ENCODE peak calls at places on chromosome 20, in six cellular contexts. One of them, this sample, is unnamed.

GRCh38 chr20:43959920-43960227 is 45.2 kb downstream of the TOX2 start:
- DNase-seq in esophagus muscularis mucosa: no peak
- DNase-seq in vagina: no peak
- DNase-seq in uterus: no peak
- DNase-seq in breast epithelium: no peak
- DNase-seq in heart left ventricle: no peak
- DNase-seq in this sample: no peak

GRCh38 chr20:46253391-46253790 is 54.9 kb downstream of the CDH22 start:
- DNase-seq in esophagus muscularis mucosa: no peak
- DNase-seq in vagina: no peak
- DNase-seq in breast epithelium: no peak
- DNase-seq in uterus: no peak
- DNase-seq in heart left ventricle: no peak
- DNase-seq in this sample: no peak

GRCh38 chr20:48092596-48093280 is 307.5 kb upstream of the SULF2 start:
- DNase-seq in breast epithelium: no peak
- DNase-seq in heart left ventricle: no peak
- DNase-seq in esophagus muscularis mucosa: no peak
- DNase-seq in uterus: no peak
- DNase-seq in vagina: no peak
- DNase-seq in this sample: no peak

GRCh38 chr20:59468831-59469230 is 135.5 kb upstream of the PHACTR3 start:
- DNase-seq in esophagus muscularis mucosa: no peak
- DNase-seq in breast epithelium: no peak
- DNase-seq in uterus: no peak
- DNase-seq in vagina: no peak
- DNase-seq in heart left ventricle: no peak
- DNase-seq in this sample: no peak

GRCh38 chr20:51826372-51826771 is 24.1 kb upstream of the SALL4 start:
- DNase-seq in breast epithelium: no peak
- DNase-seq in esophagus muscularis mucosa: no peak
- DNase-seq in vagina: no peak
- DNase-seq in heart left ventricle: no peak
- DNase-seq in uterus: no peak
- DNase-seq in this sample: no peak

GRCh38 chr20:1469925-1470571 is 3.4 kb upstream of the NSFL1C start:
- DNase-seq in esophagus muscularis mucosa: peak; percentile 26
- DNase-seq in vagina: peak; percentile 82
- DNase-seq in heart left ventricle: peak; percentile 72
- DNase-seq in uterus: peak; percentile 51
- DNase-seq in breast epithelium: peak; percentile 73
- DNase-seq in this sample: peak; percentile 83

GRCh38 chr20:46023999-46024398 is 5.0 kb upstream of the SLC12A5 start:
- DNase-seq in breast epithelium: no peak
- DNase-seq in uterus: no peak
- DNase-seq in heart left ventricle: no peak
- DNase-seq in vagina: no peak
- DNase-seq in esophagus muscularis mucosa: no peak
- DNase-seq in this sample: no peak

GRCh38 chr20:19515074-19515473 is 243.0 kb upstream of the RIN2 start:
- DNase-seq in heart left ventricle: no peak
- DNase-seq in vagina: no peak
- DNase-seq in uterus: no peak
- DNase-seq in breast epithelium: no peak
- DNase-seq in esophagus muscularis mucosa: no peak
- DNase-seq in this sample: no peak

GRCh38 chr20:11063459-11063858 is 389.7 kb upstream of the JAG1 start:
- DNase-seq in vagina: no peak
- DNase-seq in heart left ventricle: no peak
- DNase-seq in uterus: no peak
- DNase-seq in esophagus muscularis mucosa: no peak
- DNase-seq in breast epithelium: no peak
- DNase-seq in this sample: no peak

GRCh38 chr20:47360207-47360488 is 3.6 kb upstream of the ZMYND8 start:
- DNase-seq in vagina: no peak
- DNase-seq in breast epithelium: peak; percentile 65
- DNase-seq in uterus: peak; percentile 73
- DNase-seq in esophagus muscularis mucosa: no peak
- DNase-seq in heart left ventricle: no peak
- DNase-seq in this sample: peak; percentile 57

GRCh38 chr20:9458075-9458818 is 56.1 kb upstream of the LAMP5 start:
- DNase-seq in heart left ventricle: no peak
- DNase-seq in breast epithelium: no peak
- DNase-seq in uterus: no peak
- DNase-seq in esophagus muscularis mucosa: no peak
- DNase-seq in vagina: no peak
- DNase-seq in this sample: no peak

GRCh38 chr20:13219327-13220193 is 1.5 kb upstream of the ISM1 start:
- DNase-seq in uterus: no peak
- DNase-seq in breast epithelium: no peak
- DNase-seq in esophagus muscularis mucosa: no peak
- DNase-seq in vagina: no peak
- DNase-seq in heart left ventricle: peak; percentile 71
- DNase-seq in this sample: no peak

GRCh38 chr20:18057106-18057993 is at the start of gene OVOL2:
- DNase-seq in breast epithelium: peak; percentile 93
- DNase-seq in uterus: no peak
- DNase-seq in esophagus muscularis mucosa: no peak
- DNase-seq in vagina: no peak
- DNase-seq in heart left ventricle: no peak
- DNase-seq in this sample: peak; percentile 89

GRCh38 chr20:18059603-18060002 is 1.9 kb upstream of the OVOL2 start:
- DNase-seq in uterus: no peak
- DNase-seq in breast epithelium: no peak
- DNase-seq in esophagus muscularis mucosa: no peak
- DNase-seq in heart left ventricle: no peak
- DNase-seq in vagina: no peak
- DNase-seq in this sample: no peak

GRCh38 chr20:18057994-18058349 is 256 bp upstream of the OVOL2 start:
- DNase-seq in vagina: no peak
- DNase-seq in uterus: no peak
- DNase-seq in breast epithelium: peak; percentile 55
- DNase-seq in heart left ventricle: no peak
- DNase-seq in esophagus muscularis mucosa: no peak
- DNase-seq in this sample: no peak

GRCh38 chr20:18056174-18057105 is 1.3 kb downstream of the OVOL2 start:
- DNase-seq in esophagus muscularis mucosa: no peak
- DNase-seq in heart left ventricle: no peak
- DNase-seq in uterus: no peak
- DNase-seq in vagina: no peak
- DNase-seq in breast epithelium: no peak
- DNase-seq in this sample: peak; percentile 31

GRCh38 chr20:18058661-18059467 is 1.1 kb upstream of the OVOL2 start:
- DNase-seq in esophagus muscularis mucosa: no peak
- DNase-seq in vagina: no peak
- DNase-seq in heart left ventricle: no peak
- DNase-seq in breast epithelium: peak; percentile 76
- DNase-seq in uterus: no peak
- DNase-seq in this sample: peak; percentile 56
- H3K27ac ChIP-seq in esophagus muscularis mucosa: no peak overlapping the region
- H3K27ac ChIP-seq in vagina: no peak overlapping the region
- H3K27ac ChIP-seq in heart left ventricle: no peak overlapping the region
- H3K27ac ChIP-seq in breast epithelium: peak overlapping the region; percentile 81
- H3K27ac ChIP-seq in uterus: no peak overlapping the region
- H3K27ac ChIP-seq in this sample: peak overlapping the region; percentile 68

GRCh38 chr20:24492031-24492607 is 22.7 kb downstream of the SYNDIG1 start:
- DNase-seq in uterus: no peak
- DNase-seq in heart left ventricle: no peak
- DNase-seq in vagina: no peak
- DNase-seq in breast epithelium: no peak
- DNase-seq in esophagus muscularis mucosa: no peak
- DNase-seq in this sample: no peak
- H3K4me3 ChIP-seq in uterus: no peak overlapping the region
- H3K4me3 ChIP-seq in heart left ventricle: no peak overlapping the region
- H3K4me3 ChIP-seq in vagina: no peak overlapping the region
- H3K4me3 ChIP-seq in breast epithelium: no peak overlapping the region
- H3K4me3 ChIP-seq in esophagus muscularis mucosa: no peak overlapping the region
- H3K4me3 ChIP-seq in this sample: no peak overlapping the region

GRCh38 chr20:33278700-33279099 is 4.3 kb upstream of the BPIFB1 start:
- DNase-seq in heart left ventricle: no peak
- DNase-seq in uterus: no peak
- DNase-seq in breast epithelium: no peak
- DNase-seq in esophagus muscularis mucosa: no peak
- DNase-seq in vagina: no peak
- DNase-seq in this sample: no peak
- H3K36me3 ChIP-seq in heart left ventricle: no peaks in the 10 kb centered on the region
- H3K36me3 ChIP-seq in uterus: no peaks in the 10 kb centered on the region
- H3K36me3 ChIP-seq in breast epithelium: no peaks in the 10 kb centered on the region
- H3K36me3 ChIP-seq in esophagus muscularis mucosa: no peaks in the 10 kb centered on the region
- H3K36me3 ChIP-seq in vagina: no peaks in the 10 kb centered on the region
- H3K36me3 ChIP-seq in this sample: no peaks in the 10 kb centered on the region

DNA sequence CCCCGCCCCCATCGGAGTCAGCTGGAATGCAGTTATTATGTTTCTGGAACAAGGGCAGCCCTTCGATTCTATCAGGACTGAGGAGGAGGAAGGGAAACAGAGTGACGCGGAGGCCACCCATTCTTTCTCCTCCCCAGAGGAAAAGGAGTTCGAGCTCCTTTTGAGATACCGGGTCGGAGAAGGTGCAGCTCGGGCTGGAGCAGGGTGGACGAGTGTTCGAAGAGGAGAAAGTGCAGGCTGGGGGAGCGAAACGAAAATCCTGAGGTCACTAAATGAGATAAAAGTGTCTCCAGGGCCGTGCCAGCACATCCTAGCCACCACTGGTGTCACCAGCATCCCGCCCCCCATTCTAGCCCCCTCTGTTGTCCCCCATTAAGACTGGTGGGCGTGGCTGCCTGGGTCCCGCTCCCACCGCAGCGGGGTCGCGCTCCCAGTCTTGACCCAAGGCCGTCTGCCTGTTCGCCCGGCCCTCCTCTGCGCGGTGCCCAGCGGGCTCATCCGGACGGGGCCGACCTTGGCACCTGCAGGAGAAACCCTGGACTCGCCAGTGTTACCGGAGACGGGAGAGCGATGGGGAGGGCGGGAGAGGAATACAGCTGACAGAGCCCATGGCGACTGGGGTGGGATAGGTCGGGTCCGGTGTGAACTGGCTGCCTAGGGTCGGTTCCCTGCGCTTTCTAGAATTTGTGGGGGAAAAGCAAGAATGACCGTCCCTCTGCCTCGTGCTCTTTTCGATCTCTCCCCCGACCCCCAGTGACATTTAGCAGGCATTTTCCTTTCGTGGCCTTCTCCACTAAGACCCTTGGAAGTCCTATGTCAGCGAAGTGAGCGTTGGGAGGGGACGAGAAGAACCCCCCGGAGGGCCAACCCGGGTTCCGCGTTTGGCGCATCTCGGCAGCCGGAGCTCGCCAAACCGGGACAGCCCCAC is 16.2 kb downstream of the FOXA2 start:
- DNase-seq in heart left ventricle: no peak
- DNase-seq in breast epithelium: no peak
- DNase-seq in vagina: no peak
- DNase-seq in esophagus muscularis mucosa: no peak
- DNase-seq in uterus: no peak
- DNase-seq in this sample: no peak
- H3K27ac ChIP-seq in heart left ventricle: no peak overlapping the region
- H3K27ac ChIP-seq in breast epithelium: no peak overlapping the region
- H3K27ac ChIP-seq in vagina: no peak overlapping the region
- H3K27ac ChIP-seq in esophagus muscularis mucosa: no peak overlapping the region
- H3K27ac ChIP-seq in uterus: no peak overlapping the region
- H3K27ac ChIP-seq in this sample: no peak overlapping the region

GRCh38 chr20:63738687-63739128 is 868 bp upstream of the SLC2A4RG start:
- DNase-seq in uterus: peak; percentile 57
- DNase-seq in breast epithelium: peak; percentile 82
- DNase-seq in vagina: no peak
- DNase-seq in heart left ventricle: peak; percentile 76
- DNase-seq in esophagus muscularis mucosa: no peak
- DNase-seq in this sample: peak; percentile 61
- H3K4me3 ChIP-seq in uterus: peak overlapping the region; percentile 30
- H3K4me3 ChIP-seq in breast epithelium: peak overlapping the region; percentile 57
- H3K4me3 ChIP-seq in vagina: peak overlapping the region; percentile 55
- H3K4me3 ChIP-seq in heart left ventricle: peak overlapping the region; percentile 64
- H3K4me3 ChIP-seq in esophagus muscularis mucosa: peak overlapping the region; percentile 87
- H3K4me3 ChIP-seq in this sample: no peak overlapping the region

GRCh38 chr20:34452281-34452982 is 63.8 kb upstream of the DYNLRB1 start:
- DNase-seq in vagina: no peak
- DNase-seq in esophagus muscularis mucosa: no peak
- DNase-seq in uterus: no peak
- DNase-seq in breast epithelium: no peak
- DNase-seq in heart left ventricle: no peak
- DNase-seq in this sample: no peak
- H3K36me3 ChIP-seq in vagina: peaks cover 38% of the 10 kb centered on the region
- H3K36me3 ChIP-seq in esophagus muscularis mucosa: peaks cover 46% of the 10 kb centered on the region
- H3K36me3 ChIP-seq in uterus: no peaks in the 10 kb centered on the region
- H3K36me3 ChIP-seq in breast epithelium: no peaks in the 10 kb centered on the region
- H3K36me3 ChIP-seq in heart left ventricle: peaks cover 79% of the 10 kb centered on the region
- H3K36me3 ChIP-seq in this sample: peaks cover 15% of the 10 kb centered on the region

DNA sequence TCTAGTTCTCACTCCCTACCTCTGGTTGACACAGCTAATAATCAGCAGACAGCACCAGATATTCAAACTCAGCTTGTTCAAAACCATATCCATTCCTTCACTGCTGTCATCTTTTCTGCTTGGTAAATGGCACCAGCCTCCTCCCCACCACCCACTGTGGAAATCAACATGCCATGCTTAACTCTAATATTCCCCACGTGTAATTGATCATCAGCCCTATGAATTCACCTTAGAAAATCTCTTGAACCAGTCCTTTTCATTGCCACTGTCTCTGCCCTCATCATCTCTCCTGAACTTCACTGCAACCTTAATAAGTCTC is 94.2 kb upstream of the VSTM2L start:
- DNase-seq in esophagus muscularis mucosa: peak; percentile 45
- DNase-seq in vagina: no peak
- DNase-seq in uterus: no peak
- DNase-seq in breast epithelium: no peak
- DNase-seq in heart left ventricle: no peak
- DNase-seq in this sample: no peak
- H3K27ac ChIP-seq in esophagus muscularis mucosa: no peak overlapping the region
- H3K27ac ChIP-seq in vagina: no peak overlapping the region
- H3K27ac ChIP-seq in uterus: no peak overlapping the region
- H3K27ac ChIP-seq in breast epithelium: no peak overlapping the region
- H3K27ac ChIP-seq in heart left ventricle: no peak overlapping the region
- H3K27ac ChIP-seq in this sample: no peak overlapping the region

This sample was measured in lung.